ENCODE peak calls at places on chromosomes 3 and 15, in ten cellular contexts. One of them, this sample, is unnamed. For H3K27me3, the result is how much of the 10 kb centered on the place peaks cover.

GRCh38 chr3:15060029-15060428 is 5.1 kb downstream of the MRPS25 start:
- DNase-seq in HCT116: no peak
- DNase-seq in prostate gland: no peak
- DNase-seq in K562: no peak
- DNase-seq in gastrocnemius medialis: no peak
- DNase-seq in tibial nerve: no peak
- DNase-seq in heart left ventricle: no peak
- DNase-seq in uterus: no peak
- DNase-seq in body of pancreas: no peak
- DNase-seq in breast epithelium: no peak
- DNase-seq in this sample: no peak

GRCh38 chr3:111768571-111769100 is 90.4 kb upstream of the PHLDB2 start:
- DNase-seq in HCT116: peak
- DNase-seq in prostate gland: no peak
- DNase-seq in K562: no peak
- DNase-seq in gastrocnemius medialis: no peak
- DNase-seq in tibial nerve: peak
- DNase-seq in heart left ventricle: no peak
- DNase-seq in uterus: no peak
- DNase-seq in body of pancreas: no peak
- DNase-seq in breast epithelium: peak
- DNase-seq in this sample: no peak

GRCh38 chr3:29183346-29184087 is 97.4 kb upstream of the RBMS3 start:
- DNase-seq in HCT116: no peak
- DNase-seq in prostate gland: no peak
- DNase-seq in K562: no peak
- DNase-seq in gastrocnemius medialis: no peak
- DNase-seq in tibial nerve: no peak
- DNase-seq in heart left ventricle: no peak
- DNase-seq in uterus: no peak
- DNase-seq in body of pancreas: no peak
- DNase-seq in breast epithelium: no peak
- DNase-seq in this sample: no peak

GRCh38 chr3:139533781-139534443 is 5.6 kb downstream of the RBP1 start:
- DNase-seq in HCT116: peak
- DNase-seq in prostate gland: no peak
- DNase-seq in K562: peak
- DNase-seq in gastrocnemius medialis: no peak
- DNase-seq in tibial nerve: no peak
- DNase-seq in heart left ventricle: peak
- DNase-seq in uterus: peak
- DNase-seq in body of pancreas: peak
- DNase-seq in breast epithelium: peak
- DNase-seq in this sample: no peak

GRCh38 chr3:111764645-111765091 is 94.4 kb upstream of the PHLDB2 start:
- DNase-seq in HCT116: peak
- DNase-seq in prostate gland: no peak
- DNase-seq in K562: no peak
- DNase-seq in gastrocnemius medialis: no peak
- DNase-seq in tibial nerve: no peak
- DNase-seq in heart left ventricle: no peak
- DNase-seq in uterus: no peak
- DNase-seq in body of pancreas: no peak
- DNase-seq in breast epithelium: no peak
- DNase-seq in this sample: no peak

GRCh38 chr3:45130476-45130875 is 15.7 kb downstream of the CDCP1 start:
- DNase-seq in HCT116: no peak
- DNase-seq in prostate gland: no peak
- DNase-seq in K562: no peak
- DNase-seq in gastrocnemius medialis: no peak
- DNase-seq in tibial nerve: no peak
- DNase-seq in heart left ventricle: no peak
- DNase-seq in uterus: no peak
- DNase-seq in body of pancreas: no peak
- DNase-seq in breast epithelium: no peak
- DNase-seq in this sample: no peak

GRCh38 chr3:52670621-52671521 is 14.8 kb downstream of the PBRM1 start:
- DNase-seq in HCT116: peak
- DNase-seq in prostate gland: no peak
- DNase-seq in K562: peak
- DNase-seq in gastrocnemius medialis: peak
- DNase-seq in tibial nerve: no peak
- DNase-seq in heart left ventricle: no peak
- DNase-seq in uterus: no peak
- DNase-seq in body of pancreas: no peak
- DNase-seq in breast epithelium: no peak
- DNase-seq in this sample: no peak

GRCh38 chr15:74843891-74844299 is 939 bp upstream of the ULK3 start:
- DNase-seq in HCT116: no peak
- DNase-seq in prostate gland: no peak
- DNase-seq in K562: peak
- DNase-seq in gastrocnemius medialis: no peak
- DNase-seq in tibial nerve: no peak
- DNase-seq in heart left ventricle: no peak
- DNase-seq in uterus: peak
- DNase-seq in body of pancreas: no peak
- DNase-seq in breast epithelium: no peak
- DNase-seq in this sample: no peak

GRCh38 chr3:46098319-46098761 is 71.1 kb upstream of the XCR1 start:
- DNase-seq in HCT116: no peak
- DNase-seq in prostate gland: no peak
- DNase-seq in K562: no peak
- DNase-seq in gastrocnemius medialis: peak
- DNase-seq in tibial nerve: peak
- DNase-seq in heart left ventricle: peak
- DNase-seq in uterus: peak
- DNase-seq in body of pancreas: no peak
- DNase-seq in breast epithelium: no peak
- DNase-seq in this sample: no peak

GRCh38 chr15:101121511-101122090 is 130.2 kb downstream of the CHSY1 start:
- DNase-seq in HCT116: no peak
- DNase-seq in prostate gland: peak
- DNase-seq in K562: peak
- DNase-seq in gastrocnemius medialis: peak
- DNase-seq in tibial nerve: peak
- DNase-seq in heart left ventricle: peak
- DNase-seq in uterus: peak
- DNase-seq in body of pancreas: peak
- DNase-seq in breast epithelium: peak
- DNase-seq in this sample: no peak

GRCh38 chr15:57259511-57260143 is 116.7 kb upstream of the CGNL1 start:
- DNase-seq in HCT116: no peak
- DNase-seq in prostate gland: no peak
- DNase-seq in K562: no peak
- DNase-seq in gastrocnemius medialis: no peak
- DNase-seq in tibial nerve: no peak
- DNase-seq in heart left ventricle: no peak
- DNase-seq in uterus: no peak
- DNase-seq in body of pancreas: no peak
- DNase-seq in breast epithelium: no peak
- DNase-seq in this sample: no peak
- TF ChIP-seq POLR2A in HCT116: no peak
- TF ChIP-seq POLR2A in prostate gland: no peak
- TF ChIP-seq POLR2A in K562: no peak
- TF ChIP-seq POLR2A in gastrocnemius medialis: no peak
- TF ChIP-seq POLR2A in tibial nerve: no peak
- TF ChIP-seq POLR2A in heart left ventricle: no peak
- TF ChIP-seq POLR2A in uterus: no peak
- TF ChIP-seq POLR2A in body of pancreas: no peak
- TF ChIP-seq POLR2A in breast epithelium: no peak
- TF ChIP-seq POLR2A in this sample: no peak

GRCh38 chr15:99283739-99284138 is 32.5 kb downstream of the LRRC28 start:
- DNase-seq in HCT116: no peak
- DNase-seq in prostate gland: no peak
- DNase-seq in K562: no peak
- DNase-seq in gastrocnemius medialis: no peak
- DNase-seq in tibial nerve: no peak
- DNase-seq in heart left ventricle: no peak
- DNase-seq in uterus: no peak
- DNase-seq in body of pancreas: no peak
- DNase-seq in breast epithelium: no peak
- DNase-seq in this sample: no peak
- H3K27me3 ChIP-seq in HCT116: under half
- H3K27me3 ChIP-seq in prostate gland: under half
- H3K27me3 ChIP-seq in K562: under half
- H3K27me3 ChIP-seq in gastrocnemius medialis: under half
- H3K27me3 ChIP-seq in tibial nerve: under half
- H3K27me3 ChIP-seq in heart left ventricle: under half
- H3K27me3 ChIP-seq in uterus: under half
- H3K27me3 ChIP-seq in body of pancreas: under half
- H3K27me3 ChIP-seq in breast epithelium: under half
- H3K27me3 ChIP-seq in this sample: under half

GRCh38 chr3:172146349-172146748 is 107.0 kb downstream of the FNDC3B start:
- DNase-seq in HCT116: no peak
- DNase-seq in prostate gland: no peak
- DNase-seq in K562: no peak
- DNase-seq in gastrocnemius medialis: no peak
- DNase-seq in tibial nerve: no peak
- DNase-seq in heart left ventricle: no peak
- DNase-seq in uterus: no peak
- DNase-seq in body of pancreas: no peak
- DNase-seq in breast epithelium: no peak
- DNase-seq in this sample: no peak

GRCh38 chr3:172147113-172147818 is 107.9 kb downstream of the FNDC3B start:
- DNase-seq in HCT116: no peak
- DNase-seq in prostate gland: no peak
- DNase-seq in K562: no peak
- DNase-seq in gastrocnemius medialis: no peak
- DNase-seq in tibial nerve: no peak
- DNase-seq in heart left ventricle: no peak
- DNase-seq in uterus: no peak
- DNase-seq in body of pancreas: no peak
- DNase-seq in breast epithelium: no peak
- DNase-seq in this sample: no peak

GRCh38 chr3:172143060-172143451 is 103.7 kb downstream of the FNDC3B start:
- DNase-seq in HCT116: no peak
- DNase-seq in prostate gland: no peak
- DNase-seq in K562: no peak
- DNase-seq in gastrocnemius medialis: no peak
- DNase-seq in tibial nerve: no peak
- DNase-seq in heart left ventricle: no peak
- DNase-seq in uterus: no peak
- DNase-seq in body of pancreas: no peak
- DNase-seq in breast epithelium: no peak
- DNase-seq in this sample: no peak

GRCh38 chr3:172143739-172144497 is 104.5 kb downstream of the FNDC3B start:
- DNase-seq in HCT116: no peak
- DNase-seq in prostate gland: no peak
- DNase-seq in K562: no peak
- DNase-seq in gastrocnemius medialis: no peak
- DNase-seq in tibial nerve: no peak
- DNase-seq in heart left ventricle: no peak
- DNase-seq in uterus: no peak
- DNase-seq in body of pancreas: no peak
- DNase-seq in breast epithelium: no peak
- DNase-seq in this sample: no peak

DNA sequence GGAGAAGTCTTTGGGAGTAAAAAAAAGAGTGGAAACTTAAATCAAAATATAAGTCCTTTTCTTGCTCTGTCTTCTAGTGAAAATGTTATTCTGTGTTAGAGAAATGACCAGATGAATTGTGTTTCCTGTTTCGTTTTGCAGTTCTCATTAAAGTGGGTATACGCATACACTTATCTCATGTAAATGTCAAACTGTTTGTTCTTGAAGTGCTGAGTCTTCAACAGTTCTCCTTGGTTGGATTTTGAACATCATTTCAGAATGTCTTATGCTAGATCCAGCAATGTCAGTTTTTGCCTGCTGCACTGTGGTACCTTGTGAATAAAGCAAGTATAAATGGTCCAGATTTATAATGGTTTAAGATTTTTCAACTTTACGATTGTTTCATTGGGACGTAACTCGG is 105.9 kb downstream of the FNDC3B start:
- DNase-seq in HCT116: no peak
- DNase-seq in prostate gland: no peak
- DNase-seq in K562: no peak
- DNase-seq in gastrocnemius medialis: no peak
- DNase-seq in tibial nerve: no peak
- DNase-seq in heart left ventricle: no peak
- DNase-seq in uterus: no peak
- DNase-seq in body of pancreas: no peak
- DNase-seq in breast epithelium: no peak
- DNase-seq in this sample: no peak
- TF ChIP-seq POLR2A in HCT116: no peak
- TF ChIP-seq POLR2A in prostate gland: no peak
- TF ChIP-seq POLR2A in K562: no peak
- TF ChIP-seq POLR2A in gastrocnemius medialis: no peak
- TF ChIP-seq POLR2A in tibial nerve: no peak
- TF ChIP-seq POLR2A in heart left ventricle: no peak
- TF ChIP-seq POLR2A in uterus: no peak
- TF ChIP-seq POLR2A in body of pancreas: no peak
- TF ChIP-seq POLR2A in breast epithelium: no peak
- TF ChIP-seq POLR2A in this sample: no peak

GRCh38 chr3:59143447-59143846 is 93.6 kb upstream of the CFAP20DC start:
- DNase-seq in HCT116: peak
- DNase-seq in prostate gland: no peak
- DNase-seq in K562: no peak
- DNase-seq in gastrocnemius medialis: no peak
- DNase-seq in tibial nerve: no peak
- DNase-seq in heart left ventricle: no peak
- DNase-seq in uterus: no peak
- DNase-seq in body of pancreas: no peak
- DNase-seq in breast epithelium: no peak
- DNase-seq in this sample: no peak

GRCh38 chr3:59135091-59135490 is 85.3 kb upstream of the CFAP20DC start:
- DNase-seq in HCT116: no peak
- DNase-seq in prostate gland: no peak
- DNase-seq in K562: no peak
- DNase-seq in gastrocnemius medialis: no peak
- DNase-seq in tibial nerve: no peak
- DNase-seq in heart left ventricle: no peak
- DNase-seq in uterus: no peak
- DNase-seq in body of pancreas: no peak
- DNase-seq in breast epithelium: no peak
- DNase-seq in this sample: no peak

GRCh38 chr3:59142581-59142980 is 92.8 kb upstream of the CFAP20DC start:
- DNase-seq in HCT116: no peak
- DNase-seq in prostate gland: no peak
- DNase-seq in K562: no peak
- DNase-seq in gastrocnemius medialis: no peak
- DNase-seq in tibial nerve: no peak
- DNase-seq in heart left ventricle: no peak
- DNase-seq in uterus: no peak
- DNase-seq in body of pancreas: no peak
- DNase-seq in breast epithelium: no peak
- DNase-seq in this sample: no peak

GRCh38 chr3:59133350-59133749 is 83.5 kb upstream of the CFAP20DC start:
- DNase-seq in HCT116: no peak
- DNase-seq in prostate gland: no peak
- DNase-seq in K562: no peak
- DNase-seq in gastrocnemius medialis: no peak
- DNase-seq in tibial nerve: no peak
- DNase-seq in heart left ventricle: no peak
- DNase-seq in uterus: no peak
- DNase-seq in body of pancreas: no peak
- DNase-seq in breast epithelium: no peak
- DNase-seq in this sample: no peak

DNA sequence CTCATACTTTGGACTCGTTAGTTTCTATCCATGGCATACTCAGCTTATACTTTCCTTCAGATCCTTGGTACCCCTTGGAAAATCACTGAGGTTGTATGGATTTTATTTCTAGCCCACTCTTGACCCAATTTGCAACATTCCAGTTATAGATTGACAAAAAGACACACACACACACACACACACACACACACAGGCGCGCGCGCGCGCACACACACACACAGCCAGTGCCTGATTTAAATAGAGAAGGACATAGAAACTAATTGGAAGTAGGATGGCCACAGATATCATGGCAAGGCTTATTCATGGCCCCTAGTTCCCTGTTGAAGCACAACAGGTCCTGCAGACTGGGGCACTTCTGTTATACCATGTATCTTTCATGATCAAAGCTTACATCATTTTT is 89.1 kb upstream of the CFAP20DC start:
- DNase-seq in HCT116: no peak
- DNase-seq in prostate gland: no peak
- DNase-seq in K562: no peak
- DNase-seq in gastrocnemius medialis: no peak
- DNase-seq in tibial nerve: no peak
- DNase-seq in heart left ventricle: no peak
- DNase-seq in uterus: no peak
- DNase-seq in body of pancreas: no peak
- DNase-seq in breast epithelium: no peak
- DNase-seq in this sample: no peak
- H3K27me3 ChIP-seq in HCT116: under half
- H3K27me3 ChIP-seq in prostate gland: under half
- H3K27me3 ChIP-seq in K562: under half
- H3K27me3 ChIP-seq in gastrocnemius medialis: under half
- H3K27me3 ChIP-seq in tibial nerve: under half
- H3K27me3 ChIP-seq in heart left ventricle: under half
- H3K27me3 ChIP-seq in uterus: under half
- H3K27me3 ChIP-seq in body of pancreas: under half
- H3K27me3 ChIP-seq in breast epithelium: under half
- H3K27me3 ChIP-seq in this sample: under half